ENCODE peak calls at places on chromosomes 4 and X, in eight cellular contexts. B is fibroblast of lung; J is T follicular helper cell; T is stimulated activated CD4-positive, alpha-beta T cell treated with anti-CD3 and anti-CD28 coated beads, Interleukin-4, amount 100 ng/mL, for 24 hours; I is A549; S is brain microvascular endothelial cell; H is activated T-cell treated with anti-CD3 and anti-CD28 coated beads, Interleukin-2, amount 50 U/mL, for 48 hours; K is central memory CD4-positive, alpha-beta T cell. Y is an unnamed sample.

GRCh38 chr4:1711906-1712215 is 258 bp downstream of the SLBP start:
- DNase-seq in I (no peak), J (no peak), H (no peak), T (no peak), S (no peak), K (no peak), B (no peak), Y (no peak)

GRCh38 chrX:32530802-32531403 is 680.4 kb downstream of the DMD start:
- DNase-seq in I (no peak), T (peak), J (no peak), B (peak), S (peak), H (no peak), K (peak), Y (no peak)

GRCh38 chr4:153616005-153616555 is 68.0 kb upstream of the TLR2 start:
- DNase-seq in H (peak), I (no peak), S (no peak), J (no peak), B (peak), K (peak), T (peak), Y (no peak)

GRCh38 chr4:186666252-186666651 is 57.4 kb downstream of the FAT1 start:
- DNase-seq in S (no peak), B (no peak), I (no peak), H (no peak), K (no peak), T (no peak), J (no peak), Y (no peak)

GRCh38 chr4:10006236-10006603 is 15.1 kb downstream of the SLC2A9 start:
- DNase-seq in H (no peak), I (peak), T (no peak), K (no peak), B (peak), S (no peak), J (no peak), Y (peak)

GRCh38 chrX:129961180-129962083 is 21.0 kb upstream of the BCORL1 start:
- DNase-seq in H (peak), B (peak), T (peak), I (peak), J (peak), K (peak), S (peak), Y (no peak)

GRCh38 chrX:12975999-12976558 is 1.2 kb downstream of the TMSB4X start:
- DNase-seq in K (no peak), S (peak), H (no peak), J (no peak), B (peak), T (no peak), I (peak), Y (no peak)

GRCh38 chr4:88511236-88511635 is 12.3 kb downstream of the PYURF start:
- DNase-seq in J (no peak), K (no peak), S (no peak), H (no peak), B (no peak), I (no peak), T (no peak), Y (no peak)

GRCh38 chrX:155216940-155217450 is 735 bp downstream of the VBP1 start:
- DNase-seq in I (no peak), B (no peak), J (no peak), S (no peak), K (no peak), H (no peak), T (no peak), Y (no peak)

GRCh38 chr4:4477796-4478195 is 64.1 kb downstream of the STX18 start:
- DNase-seq in S (no peak), I (no peak), H (no peak), T (no peak), B (peak), K (no peak), J (no peak), Y (no peak)

Y was measured in Panc1.